ENCODE peak calls at places on chromosomes 4 and X, in ten cellular contexts. One of them, this sample, is unnamed.

GRCh38 chr4:76902233-76902890 is 4.4 kb upstream of the SOWAHB start:
- DNase-seq in sciatic nerve: no peak
- DNase-seq in Caki2: no peak
- DNase-seq in activated CD8-positive, alpha-beta memory T cell treated with anti-CD3 and anti-CD28 coated beads, Interleukin-2, amount 50 U/mL, for 48 hours: no peak
- DNase-seq in head of caudate nucleus: no peak
- DNase-seq in activated CD4-positive, alpha-beta T cell treated with anti-CD3 and anti-CD28 coated beads for 4 hours: no peak
- DNase-seq in non-pigmented ciliary epithelial cell: no peak
- DNase-seq in fibroblast of lung: no peak
- DNase-seq in Right ventricle myocardium inferior: no peak
- DNase-seq in AG08396: no peak
- DNase-seq in this sample: no peak

GRCh38 chr4:146435962-146436361 is 85.8 kb downstream of the SLC10A7 start:
- DNase-seq in sciatic nerve: no peak
- DNase-seq in Caki2: no peak
- DNase-seq in activated CD8-positive, alpha-beta memory T cell treated with anti-CD3 and anti-CD28 coated beads, Interleukin-2, amount 50 U/mL, for 48 hours: no peak
- DNase-seq in head of caudate nucleus: no peak
- DNase-seq in activated CD4-positive, alpha-beta T cell treated with anti-CD3 and anti-CD28 coated beads for 4 hours: no peak
- DNase-seq in non-pigmented ciliary epithelial cell: no peak
- DNase-seq in fibroblast of lung: no peak
- DNase-seq in Right ventricle myocardium inferior: no peak
- DNase-seq in AG08396: no peak
- DNase-seq in this sample: no peak

GRCh38 chr4:14399919-14400706 is 602.2 kb upstream of the CPEB2 start:
- DNase-seq in sciatic nerve: no peak
- DNase-seq in Caki2: no peak
- DNase-seq in activated CD8-positive, alpha-beta memory T cell treated with anti-CD3 and anti-CD28 coated beads, Interleukin-2, amount 50 U/mL, for 48 hours: no peak
- DNase-seq in head of caudate nucleus: no peak
- DNase-seq in activated CD4-positive, alpha-beta T cell treated with anti-CD3 and anti-CD28 coated beads for 4 hours: no peak
- DNase-seq in non-pigmented ciliary epithelial cell: no peak
- DNase-seq in fibroblast of lung: no peak
- DNase-seq in Right ventricle myocardium inferior: no peak
- DNase-seq in AG08396: no peak
- DNase-seq in this sample: no peak

GRCh38 chr4:53591372-53591892 is at the start of gene LNX1:
- DNase-seq in sciatic nerve: no peak
- DNase-seq in Caki2: no peak
- DNase-seq in activated CD8-positive, alpha-beta memory T cell treated with anti-CD3 and anti-CD28 coated beads, Interleukin-2, amount 50 U/mL, for 48 hours: no peak
- DNase-seq in head of caudate nucleus: no peak
- DNase-seq in activated CD4-positive, alpha-beta T cell treated with anti-CD3 and anti-CD28 coated beads for 4 hours: no peak
- DNase-seq in non-pigmented ciliary epithelial cell: no peak
- DNase-seq in fibroblast of lung: no peak
- DNase-seq in Right ventricle myocardium inferior: no peak
- DNase-seq in AG08396: no peak
- DNase-seq in this sample: no peak

GRCh38 chr4:143254479-143255216 is 69.9 kb downstream of the USP38 start:
- DNase-seq in sciatic nerve: peak; percentile 72
- DNase-seq in Caki2: no peak
- DNase-seq in activated CD8-positive, alpha-beta memory T cell treated with anti-CD3 and anti-CD28 coated beads, Interleukin-2, amount 50 U/mL, for 48 hours: no peak
- DNase-seq in head of caudate nucleus: no peak
- DNase-seq in activated CD4-positive, alpha-beta T cell treated with anti-CD3 and anti-CD28 coated beads for 4 hours: no peak
- DNase-seq in non-pigmented ciliary epithelial cell: no peak
- DNase-seq in fibroblast of lung: no peak
- DNase-seq in Right ventricle myocardium inferior: no peak
- DNase-seq in AG08396: no peak
- DNase-seq in this sample: no peak

GRCh38 chrX:2503591-2504500 is 3.1 kb upstream of the DHRSX start:
- DNase-seq in sciatic nerve: peak; percentile 36
- DNase-seq in Caki2: no peak
- DNase-seq in activated CD8-positive, alpha-beta memory T cell treated with anti-CD3 and anti-CD28 coated beads, Interleukin-2, amount 50 U/mL, for 48 hours: peak; percentile 34
- DNase-seq in head of caudate nucleus: no peak
- DNase-seq in activated CD4-positive, alpha-beta T cell treated with anti-CD3 and anti-CD28 coated beads for 4 hours: no peak
- DNase-seq in non-pigmented ciliary epithelial cell: no peak
- DNase-seq in fibroblast of lung: no peak
- DNase-seq in Right ventricle myocardium inferior: no peak
- DNase-seq in AG08396: no peak
- DNase-seq in this sample: no peak

GRCh38 chrX:153487590-153488071 is 7.1 kb upstream of the BGN start:
- DNase-seq in sciatic nerve: no peak
- DNase-seq in Caki2: no peak
- DNase-seq in activated CD8-positive, alpha-beta memory T cell treated with anti-CD3 and anti-CD28 coated beads, Interleukin-2, amount 50 U/mL, for 48 hours: no peak
- DNase-seq in head of caudate nucleus: no peak
- DNase-seq in activated CD4-positive, alpha-beta T cell treated with anti-CD3 and anti-CD28 coated beads for 4 hours: no peak
- DNase-seq in non-pigmented ciliary epithelial cell: no peak
- DNase-seq in fibroblast of lung: no peak
- DNase-seq in Right ventricle myocardium inferior: no peak
- DNase-seq in AG08396: no peak
- DNase-seq in this sample: no peak

GRCh38 chrX:43679778-43680177 is 23.7 kb downstream of the MAOA start:
- DNase-seq in sciatic nerve: no peak
- DNase-seq in Caki2: no peak
- DNase-seq in activated CD8-positive, alpha-beta memory T cell treated with anti-CD3 and anti-CD28 coated beads, Interleukin-2, amount 50 U/mL, for 48 hours: no peak
- DNase-seq in head of caudate nucleus: no peak
- DNase-seq in activated CD4-positive, alpha-beta T cell treated with anti-CD3 and anti-CD28 coated beads for 4 hours: no peak
- DNase-seq in non-pigmented ciliary epithelial cell: no peak
- DNase-seq in fibroblast of lung: no peak
- DNase-seq in Right ventricle myocardium inferior: no peak
- DNase-seq in AG08396: no peak
- DNase-seq in this sample: no peak

GRCh38 chrX:44093431-44093830 is 120.2 kb upstream of the NDP start:
- DNase-seq in sciatic nerve: no peak
- DNase-seq in Caki2: no peak
- DNase-seq in activated CD8-positive, alpha-beta memory T cell treated with anti-CD3 and anti-CD28 coated beads, Interleukin-2, amount 50 U/mL, for 48 hours: no peak
- DNase-seq in head of caudate nucleus: no peak
- DNase-seq in activated CD4-positive, alpha-beta T cell treated with anti-CD3 and anti-CD28 coated beads for 4 hours: no peak
- DNase-seq in non-pigmented ciliary epithelial cell: no peak
- DNase-seq in fibroblast of lung: no peak
- DNase-seq in Right ventricle myocardium inferior: no peak
- DNase-seq in AG08396: no peak
- DNase-seq in this sample: no peak

GRCh38 chr4:151658959-151659593 is 101.7 kb downstream of the GATB start:
- DNase-seq in sciatic nerve: no peak
- DNase-seq in Caki2: no peak
- DNase-seq in activated CD8-positive, alpha-beta memory T cell treated with anti-CD3 and anti-CD28 coated beads, Interleukin-2, amount 50 U/mL, for 48 hours: no peak
- DNase-seq in head of caudate nucleus: no peak
- DNase-seq in activated CD4-positive, alpha-beta T cell treated with anti-CD3 and anti-CD28 coated beads for 4 hours: no peak
- DNase-seq in non-pigmented ciliary epithelial cell: no peak
- DNase-seq in fibroblast of lung: peak; percentile 61
- DNase-seq in Right ventricle myocardium inferior: no peak
- DNase-seq in AG08396: no peak
- DNase-seq in this sample: no peak

GRCh38 chrX:139971394-139971749 is 6.1 kb upstream of the CXorf66 start:
- DNase-seq in sciatic nerve: no peak
- DNase-seq in Caki2: no peak
- DNase-seq in activated CD8-positive, alpha-beta memory T cell treated with anti-CD3 and anti-CD28 coated beads, Interleukin-2, amount 50 U/mL, for 48 hours: no peak
- DNase-seq in head of caudate nucleus: no peak
- DNase-seq in activated CD4-positive, alpha-beta T cell treated with anti-CD3 and anti-CD28 coated beads for 4 hours: no peak
- DNase-seq in non-pigmented ciliary epithelial cell: no peak
- DNase-seq in fibroblast of lung: no peak
- DNase-seq in Right ventricle myocardium inferior: no peak
- DNase-seq in AG08396: no peak
- DNase-seq in this sample: no peak

GRCh38 chr4:124757121-124757520 is 44.6 kb upstream of the ANKRD50 start:
- DNase-seq in sciatic nerve: no peak
- DNase-seq in Caki2: no peak
- DNase-seq in activated CD8-positive, alpha-beta memory T cell treated with anti-CD3 and anti-CD28 coated beads, Interleukin-2, amount 50 U/mL, for 48 hours: no peak
- DNase-seq in head of caudate nucleus: no peak
- DNase-seq in activated CD4-positive, alpha-beta T cell treated with anti-CD3 and anti-CD28 coated beads for 4 hours: no peak
- DNase-seq in non-pigmented ciliary epithelial cell: peak; percentile 11
- DNase-seq in fibroblast of lung: peak; percentile 19
- DNase-seq in Right ventricle myocardium inferior: no peak
- DNase-seq in AG08396: no peak
- DNase-seq in this sample: no peak

GRCh38 chr4:16846520-16847117 is 51.8 kb downstream of the LDB2 start:
- DNase-seq in sciatic nerve: no peak
- DNase-seq in Caki2: no peak
- DNase-seq in activated CD8-positive, alpha-beta memory T cell treated with anti-CD3 and anti-CD28 coated beads, Interleukin-2, amount 50 U/mL, for 48 hours: no peak
- DNase-seq in head of caudate nucleus: no peak
- DNase-seq in activated CD4-positive, alpha-beta T cell treated with anti-CD3 and anti-CD28 coated beads for 4 hours: no peak
- DNase-seq in non-pigmented ciliary epithelial cell: no peak
- DNase-seq in fibroblast of lung: no peak
- DNase-seq in Right ventricle myocardium inferior: no peak
- DNase-seq in AG08396: no peak
- DNase-seq in this sample: no peak

GRCh38 chr4:118398226-118399090 is 45.7 kb upstream of the PRSS12 start:
- DNase-seq in sciatic nerve: no peak
- DNase-seq in Caki2: no peak
- DNase-seq in activated CD8-positive, alpha-beta memory T cell treated with anti-CD3 and anti-CD28 coated beads, Interleukin-2, amount 50 U/mL, for 48 hours: no peak
- DNase-seq in head of caudate nucleus: no peak
- DNase-seq in activated CD4-positive, alpha-beta T cell treated with anti-CD3 and anti-CD28 coated beads for 4 hours: no peak
- DNase-seq in non-pigmented ciliary epithelial cell: no peak
- DNase-seq in fibroblast of lung: no peak
- DNase-seq in Right ventricle myocardium inferior: no peak
- DNase-seq in AG08396: no peak
- DNase-seq in this sample: no peak

GRCh38 chr4:136277741-136278140 is 1254.6 kb downstream of the PCDH18 start:
- DNase-seq in sciatic nerve: no peak
- DNase-seq in Caki2: no peak
- DNase-seq in activated CD8-positive, alpha-beta memory T cell treated with anti-CD3 and anti-CD28 coated beads, Interleukin-2, amount 50 U/mL, for 48 hours: no peak
- DNase-seq in head of caudate nucleus: no peak
- DNase-seq in activated CD4-positive, alpha-beta T cell treated with anti-CD3 and anti-CD28 coated beads for 4 hours: no peak
- DNase-seq in non-pigmented ciliary epithelial cell: no peak
- DNase-seq in fibroblast of lung: peak; percentile 48
- DNase-seq in Right ventricle myocardium inferior: no peak
- DNase-seq in AG08396: no peak
- DNase-seq in this sample: no peak

This sample was measured in glutamatergic neuron.